ENCODE peak calls at places on chromosomes 2 and 18, in nine cellular contexts. One of them, this sample, is unnamed.

GRCh38 chr2:95391641-95392310 is 10.7 kb upstream of the FAHD2A start:
- DNase-seq in stomach: peak; percentile 59
- DNase-seq in A549: no peak
- DNase-seq in upper lobe of left lung: no peak
- DNase-seq in body of pancreas: peak; percentile 82
- DNase-seq in heart left ventricle: no peak
- DNase-seq in prostate gland: no peak
- DNase-seq in esophagus squamous epithelium: no peak
- DNase-seq in uterus: no peak
- DNase-seq in this sample: no peak

GRCh38 chr18:27276886-27277285 is 91.8 kb upstream of the CHST9 start:
- DNase-seq in heart left ventricle: no peak
- DNase-seq in uterus: no peak
- DNase-seq in stomach: no peak
- DNase-seq in body of pancreas: no peak
- DNase-seq in upper lobe of left lung: no peak
- DNase-seq in prostate gland: no peak
- DNase-seq in A549: no peak
- DNase-seq in esophagus squamous epithelium: no peak
- DNase-seq in this sample: no peak

GRCh38 chr18:67628674-67629073 is 112.2 kb upstream of the DSEL start:
- DNase-seq in body of pancreas: no peak
- DNase-seq in prostate gland: no peak
- DNase-seq in heart left ventricle: no peak
- DNase-seq in esophagus squamous epithelium: no peak
- DNase-seq in stomach: no peak
- DNase-seq in A549: no peak
- DNase-seq in uterus: no peak
- DNase-seq in upper lobe of left lung: no peak
- DNase-seq in this sample: no peak

GRCh38 chr2:175461839-175462238 is 280.3 kb upstream of the ATP5MC3 start:
- DNase-seq in prostate gland: no peak
- DNase-seq in upper lobe of left lung: no peak
- DNase-seq in body of pancreas: no peak
- DNase-seq in stomach: no peak
- DNase-seq in uterus: no peak
- DNase-seq in A549: no peak
- DNase-seq in esophagus squamous epithelium: no peak
- DNase-seq in heart left ventricle: no peak
- DNase-seq in this sample: no peak

GRCh38 chr2:41475959-41476358 is 571.9 kb upstream of the PKDCC start:
- DNase-seq in uterus: no peak
- DNase-seq in heart left ventricle: no peak
- DNase-seq in prostate gland: no peak
- DNase-seq in body of pancreas: no peak
- DNase-seq in esophagus squamous epithelium: no peak
- DNase-seq in stomach: no peak
- DNase-seq in upper lobe of left lung: no peak
- DNase-seq in A549: no peak
- DNase-seq in this sample: no peak

GRCh38 chr2:167196461-167197252 is 308.4 kb downstream of the XIRP2 start:
- DNase-seq in uterus: no peak
- DNase-seq in prostate gland: no peak
- DNase-seq in upper lobe of left lung: peak; percentile 39
- DNase-seq in stomach: no peak
- DNase-seq in A549: no peak
- DNase-seq in body of pancreas: peak; percentile 59
- DNase-seq in heart left ventricle: no peak
- DNase-seq in esophagus squamous epithelium: no peak
- DNase-seq in this sample: no peak

GRCh38 chr2:71546275-71546638 is 92.9 kb downstream of the DYSF start:
- DNase-seq in stomach: no peak
- DNase-seq in heart left ventricle: no peak
- DNase-seq in upper lobe of left lung: no peak
- DNase-seq in body of pancreas: no peak
- DNase-seq in prostate gland: no peak
- DNase-seq in esophagus squamous epithelium: no peak
- DNase-seq in A549: no peak
- DNase-seq in uterus: no peak
- DNase-seq in this sample: no peak

GRCh38 chr2:46813046-46813445 is 102.6 kb downstream of the MCFD2 start:
- DNase-seq in upper lobe of left lung: no peak
- DNase-seq in body of pancreas: peak; percentile 12
- DNase-seq in stomach: no peak
- DNase-seq in A549: no peak
- DNase-seq in prostate gland: no peak
- DNase-seq in uterus: peak; percentile 73
- DNase-seq in esophagus squamous epithelium: no peak
- DNase-seq in heart left ventricle: peak; percentile 88
- DNase-seq in this sample: no peak

GRCh38 chr2:101596346-101596745 is 101.2 kb upstream of the MAP4K4 start:
- DNase-seq in heart left ventricle: no peak
- DNase-seq in esophagus squamous epithelium: no peak
- DNase-seq in uterus: no peak
- DNase-seq in stomach: no peak
- DNase-seq in prostate gland: no peak
- DNase-seq in A549: no peak
- DNase-seq in body of pancreas: no peak
- DNase-seq in upper lobe of left lung: no peak
- DNase-seq in this sample: no peak

GRCh38 chr2:113164930-113165585 is 8.7 kb upstream of the PSD4 start:
- DNase-seq in body of pancreas: peak; percentile 55
- DNase-seq in uterus: no peak
- DNase-seq in prostate gland: peak; percentile 53
- DNase-seq in stomach: no peak
- DNase-seq in heart left ventricle: no peak
- DNase-seq in esophagus squamous epithelium: no peak
- DNase-seq in upper lobe of left lung: no peak
- DNase-seq in A549: no peak
- DNase-seq in this sample: no peak

GRCh38 chr2:63622751-63623150 is 34.0 kb downstream of the MDH1 start:
- DNase-seq in esophagus squamous epithelium: no peak
- DNase-seq in upper lobe of left lung: no peak
- DNase-seq in stomach: no peak
- DNase-seq in uterus: no peak
- DNase-seq in prostate gland: no peak
- DNase-seq in A549: no peak
- DNase-seq in heart left ventricle: no peak
- DNase-seq in body of pancreas: no peak
- DNase-seq in this sample: no peak

GRCh38 chr2:38602136-38602731 is 494 bp downstream of the HNRNPLL start:
- DNase-seq in uterus: no peak
- DNase-seq in A549: peak; percentile 33
- DNase-seq in upper lobe of left lung: peak; percentile 35
- DNase-seq in stomach: peak; percentile 43
- DNase-seq in esophagus squamous epithelium: no peak
- DNase-seq in heart left ventricle: peak; percentile 73
- DNase-seq in prostate gland: peak; percentile 29
- DNase-seq in body of pancreas: peak; percentile 27
- DNase-seq in this sample: peak; percentile 26

GRCh38 chr18:63271881-63272299 is 47.7 kb downstream of the BCL2 start:
- DNase-seq in A549: no peak
- DNase-seq in body of pancreas: peak; percentile 10
- DNase-seq in esophagus squamous epithelium: no peak
- DNase-seq in uterus: no peak
- DNase-seq in prostate gland: no peak
- DNase-seq in stomach: no peak
- DNase-seq in upper lobe of left lung: peak; percentile 34
- DNase-seq in heart left ventricle: no peak
- DNase-seq in this sample: no peak

GRCh38 chr2:191869178-191869577 is 22.3 kb upstream of the CAVIN2 start:
- DNase-seq in prostate gland: no peak
- DNase-seq in body of pancreas: no peak
- DNase-seq in upper lobe of left lung: peak; percentile 25
- DNase-seq in A549: peak; percentile 75
- DNase-seq in uterus: no peak
- DNase-seq in stomach: no peak
- DNase-seq in esophagus squamous epithelium: no peak
- DNase-seq in heart left ventricle: no peak
- DNase-seq in this sample: no peak
- TF ChIP-seq CTCF in prostate gland: no peak
- TF ChIP-seq CTCF in body of pancreas: no peak
- TF ChIP-seq CTCF in upper lobe of left lung: no peak
- TF ChIP-seq CTCF in A549: no peak
- TF ChIP-seq CTCF in uterus: no peak
- TF ChIP-seq CTCF in stomach: no peak
- TF ChIP-seq CTCF in esophagus squamous epithelium: no peak
- TF ChIP-seq CTCF in heart left ventricle: no peak
- TF ChIP-seq CTCF in this sample: no peak

DNA sequence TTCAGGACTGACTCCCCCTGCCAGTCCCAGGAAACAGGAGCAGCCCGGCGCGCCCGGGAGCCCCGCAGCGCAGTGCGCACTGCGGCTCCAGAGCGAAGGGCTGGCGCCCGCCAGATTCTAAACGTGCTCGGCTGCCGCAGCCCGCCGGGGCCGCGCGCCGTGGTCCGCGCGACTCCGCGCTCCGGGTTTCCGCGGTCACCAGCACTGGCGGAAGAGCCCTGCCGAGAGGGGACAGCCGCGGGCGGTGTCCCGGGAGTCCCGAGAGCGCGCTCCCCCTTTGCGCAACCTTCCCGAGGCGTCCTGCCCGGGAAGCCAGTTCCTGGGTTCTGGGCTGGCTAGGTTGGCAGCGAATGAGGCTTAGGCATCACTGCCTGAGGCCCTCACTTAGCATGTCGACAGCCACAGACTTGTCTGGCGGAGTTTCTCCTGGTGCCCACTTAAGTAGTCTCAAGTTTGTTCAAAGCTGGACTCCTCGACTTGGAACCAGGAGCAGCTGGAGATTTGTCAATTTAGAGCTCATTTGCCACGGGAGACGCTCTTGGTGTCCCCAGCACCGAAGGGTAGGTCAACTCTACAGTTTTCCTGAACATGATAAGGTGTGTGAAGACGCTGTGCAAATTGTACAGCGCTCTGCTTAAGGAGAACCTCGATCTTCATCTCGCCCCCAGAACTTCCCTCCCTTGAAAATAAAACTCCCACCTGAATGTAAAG is 1.5 kb upstream of the VSNL1 start:
- DNase-seq in uterus: peak; percentile 73
- DNase-seq in heart left ventricle: peak; percentile 82
- DNase-seq in esophagus squamous epithelium: no peak
- DNase-seq in A549: peak; percentile 39
- DNase-seq in stomach: peak; percentile 78
- DNase-seq in prostate gland: peak; percentile 80
- DNase-seq in body of pancreas: peak; percentile 85
- DNase-seq in upper lobe of left lung: peak; percentile 68
- DNase-seq in this sample: peak; percentile 92
- TF ChIP-seq POLR2A in uterus: no peak
- TF ChIP-seq POLR2A in heart left ventricle: peak; percentile 15
- TF ChIP-seq POLR2A in esophagus squamous epithelium: no peak
- TF ChIP-seq POLR2A in A549: no peak
- TF ChIP-seq POLR2A in stomach: no peak
- TF ChIP-seq POLR2A in prostate gland: peak; percentile 55
- TF ChIP-seq POLR2A in body of pancreas: peak; percentile 37
- TF ChIP-seq POLR2A in upper lobe of left lung: no peak
- TF ChIP-seq POLR2A in this sample: no peak

GRCh38 chr2:44320832-44321231 is 40.5 kb downstream of the PREPL start:
- DNase-seq in prostate gland: no peak
- DNase-seq in uterus: no peak
- DNase-seq in upper lobe of left lung: no peak
- DNase-seq in body of pancreas: no peak
- DNase-seq in stomach: no peak
- DNase-seq in A549: no peak
- DNase-seq in heart left ventricle: no peak
- DNase-seq in esophagus squamous epithelium: no peak
- DNase-seq in this sample: no peak
- TF ChIP-seq CTCF in prostate gland: no peak
- TF ChIP-seq CTCF in uterus: no peak
- TF ChIP-seq CTCF in upper lobe of left lung: no peak
- TF ChIP-seq CTCF in body of pancreas: no peak
- TF ChIP-seq CTCF in stomach: no peak
- TF ChIP-seq CTCF in A549: no peak
- TF ChIP-seq CTCF in heart left ventricle: no peak
- TF ChIP-seq CTCF in esophagus squamous epithelium: no peak
- TF ChIP-seq CTCF in this sample: no peak

GRCh38 chr2:218568190-218569037 is at the start of the genes CNOT9 and USP37:
- DNase-seq in esophagus squamous epithelium: peak; percentile 95
- DNase-seq in uterus: peak; percentile 100
- DNase-seq in body of pancreas: peak; percentile 100
- DNase-seq in stomach: peak; percentile 100
- DNase-seq in heart left ventricle: peak; percentile 100
- DNase-seq in A549: peak; percentile 99
- DNase-seq in prostate gland: peak; percentile 99
- DNase-seq in upper lobe of left lung: peak; percentile 100
- DNase-seq in this sample: peak; percentile 99
- TF ChIP-seq POLR2A in esophagus squamous epithelium: no peak
- TF ChIP-seq POLR2A in uterus: peak; percentile 74
- TF ChIP-seq POLR2A in body of pancreas: peak; percentile 53
- TF ChIP-seq POLR2A in stomach: no peak
- TF ChIP-seq POLR2A in heart left ventricle: peak; percentile 60
- TF ChIP-seq POLR2A in A549: peak; percentile 79
- TF ChIP-seq POLR2A in prostate gland: peak; percentile 93
- TF ChIP-seq POLR2A in upper lobe of left lung: peak; percentile 63
- TF ChIP-seq POLR2A in this sample: no peak

This sample was measured in lower leg skin.